ENCODE peak calls at places on chromosome 21, in four cellular contexts. V is HCT116, P is K562, X is HepG2. Q is an unnamed sample.

GRCh38 chr21:41901099-41901498 is 22.0 kb upstream of the PRDM15 start:
- DNase-seq in V (no peak), P (no peak), X (no peak), Q (no peak)

GRCh38 chr21:16071082-16071481 is 341.3 kb downstream of the USP25 start:
- DNase-seq in V (no peak), P (no peak), X (no peak), Q (no peak)

GRCh38 chr21:46438241-46438640 is 20.4 kb upstream of the DIP2A start:
- DNase-seq in V (no peak), P (no peak), X (no peak), Q (no peak)

GRCh38 chr21:27110956-27111355 is 144.1 kb upstream of the ADAMTS5 start:
- DNase-seq in V (no peak), P (no peak), X (no peak), Q (no peak)

GRCh38 chr21:42388740-42389448 is 7.0 kb downstream of the TMPRSS3 start:
- DNase-seq in V (no peak), P (no peak), X (peak; percentile 64), Q (no peak)

GRCh38 chr21:35559881-35560280 is 500.4 kb downstream of the SETD4 start:
- DNase-seq in V (no peak), P (no peak), X (no peak), Q (no peak)

GRCh38 chr21:35578831-35579470 is 481.4 kb downstream of the SETD4 start:
- DNase-seq in V (no peak), P (no peak), X (peak; percentile 14), Q (no peak)

GRCh38 chr21:36246080-36246631 is 73.8 kb upstream of the MORC3 start:
- DNase-seq in V (no peak), P (no peak), X (no peak), Q (no peak)

GRCh38 chr21:45209685-45210284 is 77.9 kb downstream of the POFUT2 start:
- DNase-seq in V (no peak), P (no peak), X (no peak), Q (no peak)

GRCh38 chr21:46119565-46120271 is 21.8 kb downstream of the COL6A2 start:
- DNase-seq in V (no peak), P (no peak), X (no peak), Q (no peak)

GRCh38 chr21:17613242-17613676 is 558 bp upstream of the BTG3 start:
- DNase-seq in V (no peak), P (no peak), X (no peak), Q (no peak)

GRCh38 chr21:26715878-26716506 is 129.2 kb downstream of the ADAMTS1 start:
- DNase-seq in V (no peak), P (peak; percentile 45), X (peak; percentile 6), Q (peak; percentile 36)

GRCh38 chr21:21101911-21102310 is 103.7 kb downstream of the NCAM2 start:
- DNase-seq in V (no peak), P (peak; percentile 15), X (peak; percentile 3), Q (peak; percentile 87)

GRCh38 chr21:46322351-46323226 is 1.1 kb downstream of the C21orf58 start:
- DNase-seq in V (no peak), P (no peak), X (no peak), Q (peak; percentile 28)

GRCh38 chr21:45318556-45319341 is 31.1 kb upstream of the POFUT2 start:
- DNase-seq in V (peak; percentile 40), P (peak; percentile 95), X (peak; percentile 94), Q (no peak)

GRCh38 chr21:31343680-31344480 is at the start of gene TIAM1:
- DNase-seq in V (no peak), P (no peak), X (no peak), Q (peak; percentile 86)

GRCh38 chr21:42393443-42393950 is 2.4 kb downstream of the TMPRSS3 start:
- DNase-seq in V (no peak), P (no peak), X (no peak), Q (no peak)

GRCh38 chr21:40507978-40508377 is 339.0 kb downstream of the DSCAM start:
- DNase-seq in V (no peak), P (no peak), X (peak; percentile 55), Q (no peak)

GRCh38 chr21:45280178-45280821 is 7.4 kb downstream of the POFUT2 start:
- DNase-seq in V (no peak), P (no peak), X (no peak), Q (no peak)

GRCh38 chr21:41953249-41953830 is 478 bp downstream of the C2CD2 start:
- DNase-seq in V (no peak), P (no peak), X (no peak), Q (no peak)

GRCh38 chr21:18666725-18667124 is 263.1 kb upstream of the TMPRSS15 start:
- DNase-seq in V (no peak), P (no peak), X (no peak), Q (no peak)

GRCh38 chr21:41425954-41426655 is at the start of gene MX1:
- DNase-seq in V (no peak), P (no peak), X (peak; percentile 16), Q (peak; percentile 64)

GRCh38 chr21:41302976-41303375 is 13.6 kb upstream of the FAM3B start:
- DNase-seq in V (no peak), P (peak; percentile 65), X (no peak), Q (peak; percentile 35)

GRCh38 chr21:42398414-42399030 is 2.7 kb upstream of the TMPRSS3 start:
- DNase-seq in V (no peak), P (no peak), X (no peak), Q (no peak)

GRCh38 chr21:32463367-32463766 is 50.9 kb downstream of the EVA1C start:
- DNase-seq in V (peak; percentile 69), P (no peak), X (no peak), Q (no peak)

GRCh38 chr21:27466175-27466574 is 499.3 kb upstream of the ADAMTS5 start:
- DNase-seq in V (no peak), P (no peak), X (no peak), Q (no peak)

GRCh38 chr21:41701749-41702148 is 65.1 kb downstream of the RIPK4 start:
- DNase-seq in V (no peak), P (no peak), X (no peak), Q (no peak)

GRCh38 chr21:27674037-27674436 is 707.1 kb upstream of the ADAMTS5 start:
- DNase-seq in V (no peak), P (no peak), X (no peak), Q (no peak)

GRCh38 chr21:44052071-44052829 is 40.1 kb downstream of the TRAPPC10 start:
- DNase-seq in V (no peak), P (no peak), X (no peak), Q (no peak)

GRCh38 chr21:44052830-44053226 is 40.7 kb downstream of the TRAPPC10 start:
- DNase-seq in V (no peak), P (no peak), X (no peak), Q (no peak)

GRCh38 chr21:44050276-44050675 is 38.2 kb downstream of the TRAPPC10 start:
- DNase-seq in V (no peak), P (no peak), X (no peak), Q (no peak)

GRCh38 chr21:44049606-44050005 is 37.5 kb downstream of the TRAPPC10 start:
- DNase-seq in V (no peak), P (no peak), X (no peak), Q (no peak)

GRCh38 chr21:44051462-44051941 is 39.4 kb downstream of the TRAPPC10 start:
- DNase-seq in V (no peak), P (no peak), X (no peak), Q (no peak)
- TF ChIP-seq JUND in V (no peak), P (no peak), X (no peak), Q (no peak)

DNA sequence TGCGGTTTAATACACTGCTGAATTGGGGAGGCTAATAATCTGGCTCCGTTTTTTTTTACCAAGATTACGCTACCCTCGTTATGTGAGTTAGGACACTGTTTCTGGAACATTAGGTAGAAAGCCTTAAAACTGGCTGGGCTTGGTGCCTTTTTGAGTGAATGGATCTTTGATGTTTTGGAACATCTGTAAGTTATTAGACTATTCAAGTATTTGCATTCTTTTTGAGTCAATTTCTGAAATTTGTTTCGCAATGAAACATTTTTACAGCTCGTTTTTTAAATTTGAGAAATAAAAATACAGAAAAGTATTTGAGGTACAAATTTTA is 106.9 kb downstream of the LTN1 start:
- DNase-seq in V (no peak), P (no peak), X (no peak), Q (no peak)
- TF ChIP-seq JUND in V (no peak), P (no peak), X (no peak), Q (no peak)

DNA sequence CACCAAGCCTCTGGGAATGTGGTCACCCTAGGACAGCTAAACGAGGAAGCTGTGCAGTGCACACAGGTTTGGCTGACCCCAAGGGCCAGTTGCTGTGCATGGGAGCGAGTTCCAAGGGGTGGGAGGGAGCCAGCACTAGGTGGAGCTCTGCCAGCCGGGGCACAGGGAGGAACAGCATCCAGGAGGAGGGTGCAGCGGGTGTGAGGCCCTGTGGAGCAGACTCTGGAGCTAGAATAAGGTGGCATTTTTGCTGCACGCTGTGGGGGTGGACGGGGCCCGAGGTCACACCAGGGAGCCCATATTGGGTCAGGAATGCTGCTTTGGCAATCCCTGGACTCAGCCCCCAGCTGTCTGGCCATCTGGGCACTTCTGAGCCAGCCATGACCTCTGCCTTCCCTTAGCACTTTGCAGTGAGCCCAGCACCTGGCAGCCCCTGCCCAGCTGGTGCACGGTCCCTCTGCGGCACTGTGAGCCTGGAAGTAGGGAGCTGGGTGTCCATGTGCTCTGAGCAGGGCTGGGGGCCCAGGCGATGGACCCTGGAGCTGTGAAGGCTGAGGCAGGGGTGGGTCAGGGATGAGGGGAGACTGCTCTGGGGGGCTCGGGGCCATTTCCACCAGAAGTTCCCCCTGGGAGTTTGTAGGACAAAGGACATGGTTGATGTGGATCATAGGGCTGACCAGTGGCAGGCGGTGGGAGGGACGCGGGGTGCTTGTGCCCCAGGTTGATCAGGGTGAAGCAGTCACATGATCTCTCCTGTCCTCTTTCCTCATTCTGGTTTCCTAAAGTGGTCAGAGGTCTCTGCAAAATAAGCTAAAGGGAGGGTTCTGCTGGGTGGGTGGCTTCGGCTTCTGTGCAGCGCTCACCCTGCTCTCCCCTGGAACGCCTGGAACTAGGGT is 8.9 kb downstream of the PDXK start:
- DNase-seq in V (no peak), P (no peak), X (peak; percentile 39), Q (peak; percentile 62)
- TF ChIP-seq JUND in V (no peak), P (no peak), X (no peak), Q (no peak)

DNA sequence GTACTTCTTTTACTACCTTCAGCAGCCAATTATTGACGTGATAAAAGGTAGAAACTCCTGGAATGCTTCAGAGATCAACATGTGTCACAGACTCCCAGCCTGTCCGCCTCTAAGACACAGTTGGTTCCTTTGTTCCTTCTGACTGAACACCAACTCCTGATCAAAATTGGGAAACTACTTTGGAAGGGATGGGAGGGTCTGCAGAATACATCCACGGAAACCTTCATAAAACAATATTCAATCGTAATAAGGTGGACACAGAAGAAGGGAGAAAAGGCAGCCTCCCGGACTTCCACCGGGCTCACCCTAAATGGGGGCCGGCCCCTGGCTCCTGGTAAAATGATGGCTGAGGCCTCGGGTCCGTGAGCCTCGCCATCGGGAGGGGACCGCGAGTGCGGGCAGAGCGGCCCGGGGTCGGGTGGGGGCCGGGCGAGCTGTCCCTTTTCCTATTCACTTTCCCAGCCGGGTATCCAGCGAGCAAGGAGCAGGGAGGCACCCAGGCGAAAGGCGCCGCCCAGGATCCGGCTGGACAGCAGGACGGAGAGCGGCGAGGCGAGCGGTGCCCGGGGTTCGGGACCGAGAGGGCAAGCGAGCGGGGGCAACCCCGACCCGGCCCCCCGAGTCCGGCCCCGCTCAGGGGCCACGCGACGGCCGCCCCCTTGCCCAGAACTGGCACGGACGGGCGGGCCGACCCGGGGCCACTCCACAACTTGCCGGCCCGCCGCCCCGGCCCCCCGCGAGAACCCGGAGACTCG is 802 bp downstream of the NRIP1 start:
- DNase-seq in V (no peak), P (peak; percentile 49), X (no peak), Q (peak; percentile 42)
- TF ChIP-seq JUND in V (no peak), P (no peak), X (no peak), Q (no peak)